ENCODE peak calls at places on chromosomes 3 and 15, in five cellular contexts. One of them, this sample, is unnamed.
A peak's percentile ranks its signal among the peaks of the same experiment; 100 is the strongest.

GRCh38 chr15:91853501-91853967 is at the start of gene SLCO3A1:
- DNase-seq in heart right ventricle: peak; percentile 84
- DNase-seq in stimulated activated CD8-positive, alpha-beta memory T cell treated with anti-CD3 and anti-CD28 coated beads, Interleukin-7, amount 100 ng/mL, for 1 hour: peak; percentile 34
- DNase-seq in EL: peak; percentile 49
- DNase-seq in foreskin fibroblast: peak; percentile 64
- DNase-seq in this sample: no peak

GRCh38 chr3:132268956-132269355 is 48.3 kb upstream of the ACP3 start:
- DNase-seq in EL: no peak
- DNase-seq in foreskin fibroblast: peak; percentile 69
- DNase-seq in stimulated activated CD8-positive, alpha-beta memory T cell treated with anti-CD3 and anti-CD28 coated beads, Interleukin-7, amount 100 ng/mL, for 1 hour: no peak
- DNase-seq in heart right ventricle: no peak
- DNase-seq in this sample: no peak

GRCh38 chr3:143140550-143140949 is 21.0 kb downstream of the CHST2 start:
- DNase-seq in foreskin fibroblast: no peak
- DNase-seq in stimulated activated CD8-positive, alpha-beta memory T cell treated with anti-CD3 and anti-CD28 coated beads, Interleukin-7, amount 100 ng/mL, for 1 hour: no peak
- DNase-seq in heart right ventricle: no peak
- DNase-seq in EL: no peak
- DNase-seq in this sample: no peak

GRCh38 chr3:58148049-58148448 is 62.7 kb downstream of the DNASE1L3 start:
- DNase-seq in EL: no peak
- DNase-seq in heart right ventricle: no peak
- DNase-seq in stimulated activated CD8-positive, alpha-beta memory T cell treated with anti-CD3 and anti-CD28 coated beads, Interleukin-7, amount 100 ng/mL, for 1 hour: no peak
- DNase-seq in foreskin fibroblast: no peak
- DNase-seq in this sample: no peak

GRCh38 chr3:136644200-136644599 is 108.0 kb downstream of the STAG1 start:
- DNase-seq in stimulated activated CD8-positive, alpha-beta memory T cell treated with anti-CD3 and anti-CD28 coated beads, Interleukin-7, amount 100 ng/mL, for 1 hour: no peak
- DNase-seq in heart right ventricle: no peak
- DNase-seq in foreskin fibroblast: no peak
- DNase-seq in EL: no peak
- DNase-seq in this sample: no peak

GRCh38 chr3:157914882-157915281 is 191.3 kb downstream of the SHOX2 start:
- DNase-seq in foreskin fibroblast: peak; percentile 44
- DNase-seq in EL: no peak
- DNase-seq in stimulated activated CD8-positive, alpha-beta memory T cell treated with anti-CD3 and anti-CD28 coated beads, Interleukin-7, amount 100 ng/mL, for 1 hour: no peak
- DNase-seq in heart right ventricle: no peak
- DNase-seq in this sample: no peak

GRCh38 chr3:156630773-156631093 is 43.7 kb upstream of the TIPARP start:
- DNase-seq in foreskin fibroblast: no peak
- DNase-seq in heart right ventricle: no peak
- DNase-seq in stimulated activated CD8-positive, alpha-beta memory T cell treated with anti-CD3 and anti-CD28 coated beads, Interleukin-7, amount 100 ng/mL, for 1 hour: no peak
- DNase-seq in EL: no peak
- DNase-seq in this sample: no peak

GRCh38 chr3:175329373-175329772 is 470.2 kb downstream of the NAALADL2 start:
- DNase-seq in stimulated activated CD8-positive, alpha-beta memory T cell treated with anti-CD3 and anti-CD28 coated beads, Interleukin-7, amount 100 ng/mL, for 1 hour: no peak
- DNase-seq in heart right ventricle: no peak
- DNase-seq in EL: no peak
- DNase-seq in foreskin fibroblast: no peak
- DNase-seq in this sample: no peak

GRCh38 chr3:27146786-27147185 is 222.4 kb downstream of the NEK10 start:
- DNase-seq in stimulated activated CD8-positive, alpha-beta memory T cell treated with anti-CD3 and anti-CD28 coated beads, Interleukin-7, amount 100 ng/mL, for 1 hour: no peak
- DNase-seq in foreskin fibroblast: no peak
- DNase-seq in EL: no peak
- DNase-seq in heart right ventricle: no peak
- DNase-seq in this sample: no peak

GRCh38 chr15:52290329-52290728 is 5.3 kb downstream of the MYO5C start:
- DNase-seq in stimulated activated CD8-positive, alpha-beta memory T cell treated with anti-CD3 and anti-CD28 coated beads, Interleukin-7, amount 100 ng/mL, for 1 hour: no peak
- DNase-seq in heart right ventricle: no peak
- DNase-seq in foreskin fibroblast: no peak
- DNase-seq in EL: no peak
- DNase-seq in this sample: no peak

GRCh38 chr3:156899951-156900350 is 73.8 kb downstream of the LEKR1 start:
- DNase-seq in heart right ventricle: no peak
- DNase-seq in stimulated activated CD8-positive, alpha-beta memory T cell treated with anti-CD3 and anti-CD28 coated beads, Interleukin-7, amount 100 ng/mL, for 1 hour: no peak
- DNase-seq in foreskin fibroblast: no peak
- DNase-seq in EL: no peak
- DNase-seq in this sample: no peak

GRCh38 chr3:15051531-15051930 is 13.6 kb downstream of the MRPS25 start:
- DNase-seq in heart right ventricle: no peak
- DNase-seq in foreskin fibroblast: peak; percentile 56
- DNase-seq in EL: peak; percentile 53
- DNase-seq in stimulated activated CD8-positive, alpha-beta memory T cell treated with anti-CD3 and anti-CD28 coated beads, Interleukin-7, amount 100 ng/mL, for 1 hour: no peak
- DNase-seq in this sample: no peak

GRCh38 chr3:33312361-33312760 is 35.1 kb downstream of the FBXL2 start:
- DNase-seq in foreskin fibroblast: peak; percentile 45
- DNase-seq in stimulated activated CD8-positive, alpha-beta memory T cell treated with anti-CD3 and anti-CD28 coated beads, Interleukin-7, amount 100 ng/mL, for 1 hour: no peak
- DNase-seq in EL: no peak
- DNase-seq in heart right ventricle: no peak
- DNase-seq in this sample: no peak

GRCh38 chr3:64199933-64200332 is 25.3 kb downstream of the PRICKLE2 start:
- DNase-seq in foreskin fibroblast: no peak
- DNase-seq in stimulated activated CD8-positive, alpha-beta memory T cell treated with anti-CD3 and anti-CD28 coated beads, Interleukin-7, amount 100 ng/mL, for 1 hour: no peak
- DNase-seq in EL: no peak
- DNase-seq in heart right ventricle: no peak
- DNase-seq in this sample: no peak

GRCh38 chr15:22262613-22263020 is 182.3 kb downstream of the OR4M2 start:
- DNase-seq in stimulated activated CD8-positive, alpha-beta memory T cell treated with anti-CD3 and anti-CD28 coated beads, Interleukin-7, amount 100 ng/mL, for 1 hour: peak; percentile 37
- DNase-seq in EL: no peak
- DNase-seq in heart right ventricle: no peak
- DNase-seq in foreskin fibroblast: no peak
- DNase-seq in this sample: no peak

GRCh38 chr15:75170711-75171341 is 30.9 kb upstream of the C15orf39 start:
- DNase-seq in heart right ventricle: peak; percentile 53
- DNase-seq in foreskin fibroblast: peak; percentile 69
- DNase-seq in EL: peak; percentile 42
- DNase-seq in stimulated activated CD8-positive, alpha-beta memory T cell treated with anti-CD3 and anti-CD28 coated beads, Interleukin-7, amount 100 ng/mL, for 1 hour: no peak
- DNase-seq in this sample: no peak

GRCh38 chr15:69424001-69424400 is 9.9 kb downstream of the KIF23 start:
- DNase-seq in foreskin fibroblast: peak; percentile 27
- DNase-seq in heart right ventricle: no peak
- DNase-seq in stimulated activated CD8-positive, alpha-beta memory T cell treated with anti-CD3 and anti-CD28 coated beads, Interleukin-7, amount 100 ng/mL, for 1 hour: no peak
- DNase-seq in EL: peak; percentile 19
- DNase-seq in this sample: no peak

GRCh38 chr3:44795197-44795596 is 33.6 kb downstream of the KIF15 start:
- DNase-seq in EL: peak; percentile 22
- DNase-seq in stimulated activated CD8-positive, alpha-beta memory T cell treated with anti-CD3 and anti-CD28 coated beads, Interleukin-7, amount 100 ng/mL, for 1 hour: no peak
- DNase-seq in foreskin fibroblast: peak; percentile 22
- DNase-seq in heart right ventricle: no peak
- DNase-seq in this sample: no peak

GRCh38 chr3:39122811-39123210 is 15.3 kb downstream of the TTC21A start:
- DNase-seq in stimulated activated CD8-positive, alpha-beta memory T cell treated with anti-CD3 and anti-CD28 coated beads, Interleukin-7, amount 100 ng/mL, for 1 hour: no peak
- DNase-seq in EL: no peak
- DNase-seq in heart right ventricle: no peak
- DNase-seq in foreskin fibroblast: no peak
- DNase-seq in this sample: no peak

GRCh38 chr15:77266708-77267387 is 153.1 kb downstream of the PEAK1 start:
- DNase-seq in foreskin fibroblast: peak; percentile 76
- DNase-seq in stimulated activated CD8-positive, alpha-beta memory T cell treated with anti-CD3 and anti-CD28 coated beads, Interleukin-7, amount 100 ng/mL, for 1 hour: no peak
- DNase-seq in EL: peak; percentile 91
- DNase-seq in heart right ventricle: no peak
- DNase-seq in this sample: no peak

GRCh38 chr15:45407786-45408185 is 29.4 kb upstream of the GATM start:
- DNase-seq in heart right ventricle: no peak
- DNase-seq in stimulated activated CD8-positive, alpha-beta memory T cell treated with anti-CD3 and anti-CD28 coated beads, Interleukin-7, amount 100 ng/mL, for 1 hour: no peak
- DNase-seq in foreskin fibroblast: no peak
- DNase-seq in EL: no peak
- DNase-seq in this sample: no peak

This sample was measured in esophagus squamous epithelium.